ENCODE peak calls at places on chromosomes 12 and 14, in six cellular contexts. C, G, D, M, R and U are unnamed samples.

GRCh38 chr12:104632724-104633181 is 176.0 kb downstream of the CHST11 start:
- DNase-seq in D (no peak), R (peak), C (no peak), G (no peak), M (no peak), U (no peak)

GRCh38 chr14:98909251-98909944 is 362.6 kb downstream of the BCL11B start:
- DNase-seq in D (no peak), G (peak), R (no peak), M (no peak), C (no peak), U (no peak)

GRCh38 chr14:90034156-90034555 is 27.6 kb upstream of the KCNK13 start:
- DNase-seq in D (no peak), M (no peak), G (no peak), R (no peak), C (no peak), U (no peak)

GRCh38 chr14:52015411-52016030 is 26.2 kb downstream of the RTRAF start:
- DNase-seq in D (no peak), M (no peak), C (no peak), G (peak), R (no peak), U (no peak)

GRCh38 chr14:38127356-38127755 is 80.3 kb upstream of the SSTR1 start:
- DNase-seq in C (no peak), G (no peak), M (no peak), D (no peak), R (no peak), U (no peak)

GRCh38 chr12:119258149-119258548 is 76.4 kb upstream of the CCDC60 start:
- DNase-seq in D (no peak), R (no peak), M (no peak), C (no peak), G (no peak), U (no peak)

GRCh38 chr12:68482660-68483059 is 128.0 kb upstream of the RAP1B start:
- DNase-seq in D (peak), G (no peak), M (no peak), C (no peak), R (no peak), U (no peak)

GRCh38 chr14:64440494-64440893 is 24.8 kb upstream of the AKAP5 start:
- DNase-seq in G (no peak), R (peak), C (no peak), D (no peak), M (no peak), U (no peak)

GRCh38 chr12:77189463-77189862 is 124.1 kb upstream of the E2F7 start:
- DNase-seq in C (no peak), G (no peak), M (no peak), R (no peak), D (no peak), U (no peak)

GRCh38 chr12:39764944-39765560 is 145.4 kb upstream of the ABCD2 start:
- DNase-seq in R (no peak), D (no peak), C (no peak), G (peak), M (no peak), U (no peak)

GRCh38 chr12:10189653-10190052 is 10.8 kb downstream of the TMEM52B start:
- DNase-seq in M (no peak), D (no peak), C (no peak), G (no peak), R (no peak), U (no peak)

GRCh38 chr12:121453022-121453360 is 53.1 kb downstream of the RNF34 start:
- DNase-seq in M (no peak), G (no peak), D (no peak), R (no peak), C (no peak), U (no peak)

GRCh38 chr12:49334681-49335080 is 2.3 kb downstream of the C1QL4 start:
- DNase-seq in D (peak), C (no peak), G (no peak), R (no peak), M (no peak), U (no peak)

GRCh38 chr12:40107803-40108620 is 2.1 kb upstream of the SLC2A13 start:
- DNase-seq in G (no peak), R (no peak), D (no peak), C (no peak), M (no peak), U (no peak)

GRCh38 chr14:74984241-74985027 is 18.3 kb upstream of the EIF2B2 start:
- DNase-seq in R (no peak), D (no peak), C (no peak), G (no peak), M (no peak), U (no peak)

GRCh38 chr12:71958457-71958856 is 19.8 kb downstream of the TPH2 start:
- DNase-seq in D (no peak), R (no peak), C (no peak), M (no peak), G (no peak), U (no peak)

GRCh38 chr12:42459336-42459847 is 130.2 kb downstream of the PRICKLE1 start:
- DNase-seq in R (no peak), C (no peak), M (no peak), G (no peak), D (no peak), U (no peak)

GRCh38 chr12:33472299-33472698 is 32.7 kb upstream of the SYT10 start:
- DNase-seq in M (no peak), D (no peak), R (no peak), G (no peak), C (no peak), U (no peak)

GRCh38 chr14:99808515-99808914 is 15.3 kb downstream of the EML1 start:
- DNase-seq in C (no peak), G (no peak), R (no peak), D (no peak), M (no peak), U (no peak)

GRCh38 chr14:32008602-32009193 is 68.4 kb upstream of the ARHGAP5 start:
- DNase-seq in M (no peak), C (no peak), D (no peak), G (no peak), R (no peak), U (no peak)

GRCh38 chr12:87866602-87867292 is 162.5 kb downstream of the C12orf50 start:
- DNase-seq in R (no peak), M (no peak), G (peak), C (no peak), D (no peak), U (no peak)

GRCh38 chr12:74043343-74043742 is 494.3 kb upstream of the ATXN7L3B start:
- DNase-seq in D (no peak), M (no peak), G (peak), R (no peak), C (no peak), U (no peak)

GRCh38 chr14:88961214-88961613 is 136.8 kb downstream of the TTC8 start:
- DNase-seq in R (no peak), D (no peak), C (no peak), G (no peak), M (no peak), U (no peak)

GRCh38 chr14:105465209-105466031 is 9.2 kb upstream of the CRIP2 start:
- DNase-seq in G (no peak), M (no peak), D (no peak), R (no peak), C (no peak), U (no peak)

GRCh38 chr12:105025890-105026289 is 39.8 kb downstream of the NOPCHAP1 start:
- DNase-seq in C (no peak), D (no peak), G (no peak), R (peak), M (no peak), U (no peak)

GRCh38 chr14:102591372-102591943 is 991 bp upstream of the RCOR1 start:
- DNase-seq in G (no peak), C (no peak), M (peak), D (no peak), R (no peak), U (peak)

GRCh38 chr12:130819248-130819576 is 19.8 kb downstream of the STX2 start:
- DNase-seq in M (no peak), D (no peak), R (no peak), C (no peak), G (no peak), U (no peak)

GRCh38 chr12:100795193-100796179 is 910 bp downstream of the ANO4 start:
- DNase-seq in R (no peak), C (no peak), M (no peak), D (no peak), G (no peak), U (no peak)

GRCh38 chr12:5973461-5974115 is 28.5 kb upstream of the ANO2 start:
- DNase-seq in D (no peak), R (no peak), M (no peak), G (no peak), C (no peak), U (no peak)

GRCh38 chr14:74671789-74672188 is 41.1 kb downstream of the AREL1 start:
- DNase-seq in R (no peak), G (no peak), C (no peak), M (no peak), D (no peak), U (no peak)

GRCh38 chr12:124498870-124499753 is 68.3 kb downstream of the NCOR2 start:
- DNase-seq in C (no peak), R (no peak), G (no peak), D (no peak), M (no peak), U (no peak)

GRCh38 chr12:80509781-80510556 is 65.9 kb downstream of the PTPRQ start:
- DNase-seq in M (peak), R (peak), C (no peak), D (no peak), G (no peak), U (no peak)

GRCh38 chr12:6167327-6168280 is 32.6 kb upstream of the CD9 start:
- DNase-seq in C (no peak), R (peak), G (peak), D (peak), M (no peak), U (no peak)

GRCh38 chr12:51262758-51263177 is 7.4 kb downstream of the SMAGP start:
- DNase-seq in R (no peak), C (no peak), D (no peak), G (peak), M (no peak), U (no peak)

GRCh38 chr12:26939192-26939832 is 1.0 kb downstream of the FGFR1OP2 start:
- DNase-seq in D (peak), G (no peak), M (no peak), R (no peak), C (no peak), U (no peak)

GRCh38 chr14:104504172-104504735 is 75.3 kb upstream of the C14orf180 start:
- DNase-seq in M (peak), C (no peak), R (no peak), D (no peak), G (no peak), U (no peak)

GRCh38 chr12:47768323-47768811 is 4.7 kb upstream of the SLC48A1 start:
- DNase-seq in R (no peak), G (no peak), C (no peak), D (no peak), M (no peak), U (no peak)

GRCh38 chr12:6766651-6767300 is 613 bp downstream of the PTMS start:
- DNase-seq in D (peak), R (no peak), M (peak), G (no peak), C (no peak), U (peak)

GRCh38 chr14:69354383-69355154 is 43.5 kb downstream of the ERH start:
- DNase-seq in C (peak), M (no peak), D (peak), G (no peak), R (no peak), U (no peak)